ENCODE peak calls at places on chromosomes 13 and 19, in seven cellular contexts. X is H1, N is stomach, I is GM12891, Y is transverse colon, J is suprapubic skin, P is esophagus muscularis mucosa. Z is an unnamed sample.

GRCh38 chr13:110914293-110915056 is 394 bp downstream of the ANKRD10 start:
- DNase-seq in Y (peak), N (peak), X (peak), I (peak), P (peak), J (no peak), Z (peak)

GRCh38 chr13:73900591-73900990 is 233.6 kb downstream of the KLF12 start:
- DNase-seq in N (no peak), P (no peak), Y (no peak), J (no peak), I (no peak), X (no peak), Z (no peak)

GRCh38 chr13:109803822-109804221 is 17.4 kb upstream of the IRS2 start:
- DNase-seq in P (no peak), I (no peak), Y (no peak), J (no peak), N (peak), X (no peak), Z (no peak)

GRCh38 chr19:13951043-13951442 is 1.3 kb upstream of the DCAF15 start:
- DNase-seq in X (no peak), J (no peak), Y (no peak), N (no peak), P (no peak), I (no peak), Z (no peak)

GRCh38 chr19:7869453-7869909 is 4.7 kb downstream of the PRR36 start:
- DNase-seq in I (peak), P (no peak), J (no peak), Y (peak), N (peak), X (peak), Z (peak)

GRCh38 chr13:110257408-110257807 is 49.5 kb downstream of the COL4A1 start:
- DNase-seq in X (no peak), Y (no peak), N (no peak), P (no peak), J (no peak), I (no peak), Z (no peak)

GRCh38 chr13:99085846-99086148 is 107.9 kb upstream of the DOCK9 start:
- DNase-seq in J (no peak), X (peak), P (no peak), N (no peak), Y (no peak), I (no peak), Z (peak)

GRCh38 chr13:48255090-48255489 is 22.1 kb downstream of the ITM2B start:
- DNase-seq in N (no peak), X (no peak), P (no peak), J (no peak), Y (no peak), I (no peak), Z (no peak)

GRCh38 chr13:76828316-76828741 is 57.9 kb downstream of the KCTD12 start:
- DNase-seq in X (no peak), I (no peak), J (no peak), N (no peak), Y (no peak), P (no peak), Z (no peak)

GRCh38 chr19:18839465-18840287 is 7.9 kb downstream of the UPF1 start:
- DNase-seq in I (peak), P (no peak), Y (no peak), X (no peak), N (peak), J (no peak), Z (peak)

GRCh38 chr13:102779426-102780159 is 6.0 kb upstream of the TEX30 start:
- DNase-seq in J (no peak), X (no peak), N (no peak), P (no peak), I (no peak), Y (no peak), Z (no peak)

GRCh38 chr19:12139885-12140544 is at the start of gene ZNF20:
- DNase-seq in Y (peak), I (peak), P (peak), X (peak), N (peak), J (peak), Z (peak)
- TF ChIP-seq POLR2A in Y (peak), I (peak), P (no peak), X (peak), N (peak), J (no peak), Z (peak)

GRCh38 chr19:35264281-35265125 is 4.3 kb upstream of the USF2 start:
- DNase-seq in Y (peak), J (peak), X (no peak), N (peak), I (no peak), P (no peak), Z (no peak)
- TF ChIP-seq POLR2AphosphoS5 in Y (no peak), J (no peak), X (no peak), N (no peak), I (no peak), P (no peak), Z (no peak)

DNA sequence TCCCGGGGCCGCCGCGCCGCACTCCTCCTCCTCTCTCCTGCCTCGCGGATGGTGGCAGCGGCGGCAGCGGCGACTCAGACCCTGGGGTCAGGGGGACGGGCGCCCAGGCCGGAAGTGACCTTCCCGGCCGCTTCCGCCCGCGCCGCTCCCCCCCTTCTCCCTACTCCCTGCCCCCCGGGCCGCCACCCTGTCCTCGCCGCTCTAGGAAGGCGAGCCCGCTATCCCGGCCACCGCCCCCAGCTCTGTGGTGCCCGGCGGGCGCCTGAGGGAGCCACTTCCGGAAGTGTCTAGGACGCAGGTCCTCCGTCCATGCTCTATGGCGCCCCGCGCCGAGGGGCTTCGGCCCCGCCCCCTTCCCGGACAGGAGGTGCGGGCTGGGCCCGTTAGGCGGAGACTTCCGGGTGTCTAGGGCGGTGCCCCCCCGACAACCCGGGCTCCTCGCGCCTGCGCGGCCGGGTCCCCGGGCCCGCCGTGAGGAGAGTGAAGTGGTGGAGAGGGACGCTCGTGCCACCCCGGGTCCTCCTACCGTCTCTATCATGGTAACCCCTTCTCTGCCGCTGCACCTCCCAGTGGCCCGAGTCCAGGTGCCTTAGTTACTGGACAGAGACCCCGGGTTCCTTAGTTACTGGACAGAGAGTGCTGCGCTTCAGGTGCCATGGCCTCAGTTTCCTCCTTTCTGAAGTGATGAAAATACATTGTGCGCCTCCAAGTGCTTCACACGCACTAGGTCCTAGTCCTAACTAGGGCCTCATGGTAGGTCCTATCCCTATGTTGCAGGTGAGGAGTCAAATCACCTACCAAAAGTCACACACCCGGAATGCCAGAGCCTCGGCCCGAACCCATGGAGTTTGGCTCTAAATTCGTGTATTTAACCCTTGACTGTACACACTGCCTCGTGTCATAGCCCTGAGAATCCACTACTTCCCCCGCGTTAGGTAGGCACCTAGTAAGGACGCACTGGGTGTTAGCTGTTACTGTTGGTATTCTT is at the start of gene ZNF787:
- DNase-seq in N (peak), Y (peak), I (peak), X (peak), J (peak), P (peak), Z (peak)
- TF ChIP-seq POLR2A in N (no peak), Y (peak), I (peak), X (peak), J (no peak), P (peak), Z (no peak)

DNA sequence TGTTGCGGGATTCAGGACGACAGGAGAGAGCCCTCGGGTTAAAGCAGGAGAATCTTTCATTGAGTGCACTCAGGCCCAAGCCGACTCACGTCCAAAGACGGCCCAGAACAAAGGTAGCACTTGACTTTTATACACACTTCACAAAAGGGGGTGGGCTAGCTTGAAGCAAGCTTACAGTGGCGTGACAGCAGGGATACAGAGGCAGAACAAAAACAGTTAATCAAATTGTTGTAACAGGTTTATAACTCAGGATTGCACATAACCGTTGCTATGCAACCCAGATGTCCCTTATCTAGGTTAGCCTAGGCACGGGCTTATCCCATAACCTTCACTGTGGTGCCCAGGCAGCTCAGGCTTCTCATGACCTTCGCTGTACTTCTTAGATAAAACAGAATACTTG is 2.0 kb downstream of the MED25 start:
- DNase-seq in X (no peak), I (no peak), P (no peak), N (peak), J (no peak), Y (no peak), Z (no peak)
- TF ChIP-seq POLR2AphosphoS5 in X (no peak), I (no peak), P (no peak), N (peak), J (no peak), Y (no peak), Z (no peak)

DNA sequence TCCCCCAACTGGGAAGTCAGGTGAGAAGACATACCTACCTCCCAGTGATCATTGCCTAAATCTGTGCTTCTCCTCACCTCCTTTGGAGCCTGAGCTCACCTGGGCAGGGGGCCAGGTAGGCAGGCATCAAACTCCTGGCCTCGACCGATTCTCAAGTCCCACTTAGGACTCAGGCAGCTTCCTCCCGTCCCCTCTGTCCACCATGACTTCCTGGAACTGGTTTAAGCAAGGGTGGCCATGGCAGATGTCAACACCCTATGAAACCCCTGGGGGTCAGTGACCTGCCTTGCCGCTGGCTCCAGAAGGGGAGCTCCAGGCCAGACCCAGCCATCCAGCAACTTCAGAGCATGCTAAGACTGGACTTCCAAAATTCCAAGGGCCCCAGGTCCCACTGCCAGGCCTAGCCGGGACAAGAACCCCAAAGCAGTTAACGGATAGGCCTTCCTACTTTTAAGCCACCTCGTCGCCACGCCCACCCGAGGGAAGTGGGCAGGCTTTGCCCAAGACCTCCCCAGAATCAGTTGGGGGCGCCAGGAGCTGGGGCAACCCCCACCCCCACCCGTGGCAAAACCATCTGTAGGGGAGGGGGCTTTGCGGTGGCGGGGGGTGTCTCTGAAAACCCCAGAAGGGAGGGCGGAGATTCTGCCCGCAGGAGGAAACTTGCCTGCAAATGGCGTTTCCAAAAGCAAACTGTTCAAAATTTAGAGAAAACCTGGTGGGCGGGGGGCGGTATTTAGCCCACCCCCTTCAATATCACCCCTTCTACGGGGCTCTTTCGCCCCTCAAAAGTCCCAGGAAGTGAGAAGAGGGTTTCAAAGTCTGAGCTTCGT is 657 bp downstream of the PLIN3 start:
- DNase-seq in P (no peak), X (peak), N (peak), I (no peak), J (peak), Y (peak), Z (peak)
- TF ChIP-seq POLR2A in P (no peak), X (no peak), N (no peak), I (no peak), J (no peak), Y (no peak), Z (no peak)

GRCh38 chr19:11152318-11153062 is 3.1 kb downstream of the SPC24 start:
- DNase-seq in Y (peak), I (no peak), J (no peak), N (peak), X (no peak), P (peak), Z (no peak)
- TF ChIP-seq POLR2AphosphoS5 in Y (peak), I (no peak), J (no peak), N (peak), X (no peak), P (peak), Z (peak)

GRCh38 chr19:36084231-36085009 is 26.5 kb upstream of the OVOL3 start:
- DNase-seq in P (no peak), J (no peak), X (no peak), N (no peak), I (no peak), Y (no peak), Z (no peak)
- TF ChIP-seq POLR2A in P (no peak), J (no peak), X (no peak), N (no peak), I (no peak), Y (no peak), Z (no peak)

Z was measured in upper lobe of left lung.